ENCODE peak calls at places on chromosomes 13 and 19, in nine cellular contexts. A, P, K, G, D, N, I, B and C are unnamed samples.

GRCh38 chr13:101211261-101211660 is 205.0 kb downstream of the NALCN start:
- DNase-seq in I (no peak), G (no peak), K (peak), A (peak), P (peak), N (no peak), B (no peak), D (no peak), C (no peak)

GRCh38 chr13:75495938-75496337 is 14.0 kb upstream of the TBC1D4 start:
- DNase-seq in N (no peak), K (peak), D (no peak), A (peak), G (peak), I (no peak), P (peak), B (no peak), C (no peak)

GRCh38 chr13:106095919-106096318 is 439.5 kb downstream of the EFNB2 start:
- DNase-seq in G (no peak), D (no peak), A (no peak), I (no peak), K (no peak), B (no peak), N (no peak), P (no peak), C (no peak)

GRCh38 chr13:114032121-114032799 is 58.4 kb upstream of the C13orf46 start:
- DNase-seq in B (no peak), A (peak), I (no peak), N (no peak), K (peak), P (no peak), D (no peak), G (no peak), C (no peak)

GRCh38 chr19:21328402-21328801 is 808 bp downstream of the ZNF708 start:
- DNase-seq in I (no peak), B (no peak), G (no peak), D (no peak), K (no peak), N (no peak), A (peak), P (no peak), C (peak)

GRCh38 chr13:113741101-113741731 is 17.8 kb upstream of the TMEM255B start:
- DNase-seq in B (no peak), I (no peak), P (no peak), K (peak), D (no peak), A (no peak), N (no peak), G (no peak), C (no peak)

GRCh38 chr19:16369664-16370576 is 45.3 kb downstream of the KLF2 start:
- DNase-seq in G (no peak), N (no peak), K (no peak), D (peak), A (no peak), I (no peak), B (no peak), P (no peak), C (no peak)

GRCh38 chr13:112819816-112820215 is 130.0 kb downstream of the ATP11A start:
- DNase-seq in N (no peak), I (no peak), A (no peak), B (no peak), P (no peak), K (no peak), G (no peak), D (no peak), C (no peak)

GRCh38 chr19:49690656-49691242 is at the start of gene CPT1C:
- DNase-seq in K (peak), N (no peak), I (peak), P (no peak), A (peak), G (peak), B (peak), D (peak), C (no peak)

GRCh38 chr19:41774515-41774980 is 19.2 kb downstream of the CEACAM6 start:
- DNase-seq in K (no peak), N (no peak), G (no peak), B (no peak), D (no peak), I (no peak), P (no peak), A (no peak), C (no peak)

GRCh38 chr19:17530586-17530985 is 19.1 kb downstream of the PGLS start:
- DNase-seq in I (no peak), B (no peak), K (no peak), G (no peak), N (no peak), A (peak), P (no peak), D (no peak), C (no peak)

GRCh38 chr13:30744056-30744684 is 8.8 kb downstream of the ALOX5AP start:
- DNase-seq in N (peak), D (peak), I (no peak), P (no peak), B (no peak), A (peak), K (peak), G (no peak), C (peak)

GRCh38 chr13:20940083-20940482 is 37.5 kb upstream of the XPO4 start:
- DNase-seq in K (no peak), I (no peak), G (peak), A (peak), B (no peak), P (peak), N (no peak), D (no peak), C (no peak)

GRCh38 chr13:94711561-94712286 is 621 bp downstream of the SOX21 start:
- DNase-seq in K (peak), B (no peak), G (no peak), N (no peak), P (no peak), D (peak), I (no peak), A (peak), C (no peak)

GRCh38 chr13:91017031-91017668 is 330.3 kb upstream of the MIR17HG start:
- DNase-seq in A (peak), K (peak), I (no peak), G (no peak), N (peak), P (no peak), B (peak), D (peak), C (peak)

GRCh38 chr19:41928754-41929535 is 696 bp upstream of the ERFL start:
- DNase-seq in I (no peak), A (no peak), P (no peak), K (no peak), B (no peak), N (no peak), D (no peak), G (no peak), C (peak)

GRCh38 chr13:41603917-41604316 is 146.6 kb downstream of the RGCC start:
- DNase-seq in G (no peak), D (no peak), K (peak), N (no peak), P (no peak), A (peak), I (no peak), B (peak), C (no peak)

GRCh38 chr13:47085346-47085745 is 188.5 kb upstream of the HTR2A start:
- DNase-seq in P (peak), I (no peak), G (no peak), N (no peak), K (no peak), A (no peak), B (no peak), D (no peak), C (no peak)

GRCh38 chr19:2970201-2970838 is 7.0 kb upstream of the TLE6 start:
- DNase-seq in A (peak), D (no peak), B (no peak), N (no peak), P (no peak), G (no peak), I (no peak), K (no peak), C (no peak)

GRCh38 chr13:23432589-23432988 is 913 bp downstream of the SACS start:
- DNase-seq in B (no peak), D (no peak), K (peak), P (no peak), N (no peak), G (no peak), A (no peak), I (no peak), C (no peak)

GRCh38 chr19:33365676-33366075 is 7.8 kb upstream of the CEBPG start:
- DNase-seq in I (no peak), D (no peak), A (no peak), P (no peak), K (no peak), N (no peak), G (no peak), B (no peak), C (no peak)

GRCh38 chr19:46081928-46082727 is 41.3 kb upstream of the IGFL4 start:
- DNase-seq in D (no peak), A (peak), G (no peak), N (no peak), P (no peak), K (peak), B (no peak), I (peak), C (peak)

GRCh38 chr13:89458456-89458855 is 1787.3 kb downstream of the SLITRK5 start:
- DNase-seq in A (peak), G (no peak), D (no peak), P (no peak), B (no peak), I (no peak), K (no peak), N (no peak), C (no peak)

GRCh38 chr19:17944301-17944700 is 11.5 kb downstream of the CCDC124 start:
- DNase-seq in I (no peak), K (peak), P (peak), B (no peak), A (peak), D (no peak), N (no peak), G (peak), C (no peak)

GRCh38 chr13:22770891-22771290 is 409.9 kb upstream of the SGCG start:
- DNase-seq in D (no peak), G (no peak), I (no peak), P (no peak), B (no peak), K (no peak), A (no peak), N (no peak), C (no peak)

GRCh38 chr13:80873589-80873988 is 532.7 kb upstream of the SPRY2 start:
- DNase-seq in I (no peak), A (peak), G (no peak), D (no peak), B (no peak), K (no peak), P (no peak), N (no peak), C (peak)

GRCh38 chr19:10612515-10613119 is 12.7 kb upstream of the SLC44A2 start:
- DNase-seq in B (peak), D (peak), I (peak), G (no peak), A (no peak), P (no peak), N (no peak), K (no peak), C (no peak)

GRCh38 chr13:35954207-35954560 is 177.0 kb downstream of the DCLK1 start:
- DNase-seq in K (no peak), D (no peak), B (no peak), A (no peak), G (no peak), N (no peak), I (no peak), P (no peak), C (no peak)

GRCh38 chr13:72565893-72566292 is 161.5 kb downstream of the MZT1 start:
- DNase-seq in A (peak), K (peak), N (no peak), D (no peak), G (no peak), B (no peak), I (no peak), P (no peak), C (peak)

GRCh38 chr13:37481005-37481857 is 117.3 kb downstream of the POSTN start:
- DNase-seq in N (no peak), A (peak), B (no peak), I (no peak), D (no peak), P (no peak), K (peak), G (no peak), C (no peak)

GRCh38 chr19:14354445-14354844 is 26.8 kb upstream of the ADGRE5 start:
- DNase-seq in I (no peak), G (no peak), B (no peak), N (no peak), P (no peak), A (no peak), D (no peak), K (no peak), C (no peak)

GRCh38 chr13:75372517-75372916 is 109.5 kb downstream of the TBC1D4 start:
- DNase-seq in I (peak), K (peak), G (no peak), N (no peak), P (no peak), D (no peak), A (peak), B (no peak), C (peak)

GRCh38 chr13:49308104-49308875 is 60.6 kb downstream of the CDADC1 start:
- DNase-seq in B (peak), N (no peak), A (peak), P (no peak), D (peak), I (peak), K (peak), G (peak), C (no peak)

GRCh38 chr19:50835103-50835784 is 1.9 kb upstream of the KLK15 start:
- DNase-seq in P (no peak), B (no peak), I (no peak), A (peak), N (no peak), G (no peak), D (no peak), K (no peak), C (no peak)

GRCh38 chr19:15402411-15403150 is 16.2 kb downstream of the AKAP8L start:
- DNase-seq in N (no peak), A (no peak), B (no peak), I (no peak), G (no peak), D (no peak), K (no peak), P (no peak), C (no peak)

DNA sequence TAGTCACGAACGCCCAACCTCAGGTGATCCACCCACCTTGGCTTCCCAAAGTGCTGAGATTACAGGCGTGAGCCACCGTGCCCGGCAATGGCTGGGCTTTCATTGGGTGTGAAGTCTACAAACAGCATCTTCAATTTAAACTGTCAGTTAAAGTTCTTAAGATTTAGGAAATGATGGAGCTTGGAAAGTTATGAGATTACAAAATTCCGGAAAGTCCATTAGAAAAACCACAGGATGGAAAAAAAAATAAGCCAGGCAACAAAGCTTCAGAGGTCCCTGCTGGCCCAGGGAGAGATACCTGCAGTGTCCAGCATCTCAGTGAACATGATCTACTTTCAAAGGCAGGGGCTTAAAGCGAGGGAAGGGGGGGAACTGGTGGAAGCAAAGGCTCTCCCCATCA is 4.6 kb upstream of the ZNF587B start:
- DNase-seq in N (no peak), K (no peak), P (no peak), B (no peak), D (no peak), I (no peak), G (no peak), A (peak), C (no peak)
- TF ChIP-seq CTCF in N (no peak), K (no peak), P (no peak), B (no peak), D (no peak), I (no peak), G (no peak), A (no peak), C (no peak)

DNA sequence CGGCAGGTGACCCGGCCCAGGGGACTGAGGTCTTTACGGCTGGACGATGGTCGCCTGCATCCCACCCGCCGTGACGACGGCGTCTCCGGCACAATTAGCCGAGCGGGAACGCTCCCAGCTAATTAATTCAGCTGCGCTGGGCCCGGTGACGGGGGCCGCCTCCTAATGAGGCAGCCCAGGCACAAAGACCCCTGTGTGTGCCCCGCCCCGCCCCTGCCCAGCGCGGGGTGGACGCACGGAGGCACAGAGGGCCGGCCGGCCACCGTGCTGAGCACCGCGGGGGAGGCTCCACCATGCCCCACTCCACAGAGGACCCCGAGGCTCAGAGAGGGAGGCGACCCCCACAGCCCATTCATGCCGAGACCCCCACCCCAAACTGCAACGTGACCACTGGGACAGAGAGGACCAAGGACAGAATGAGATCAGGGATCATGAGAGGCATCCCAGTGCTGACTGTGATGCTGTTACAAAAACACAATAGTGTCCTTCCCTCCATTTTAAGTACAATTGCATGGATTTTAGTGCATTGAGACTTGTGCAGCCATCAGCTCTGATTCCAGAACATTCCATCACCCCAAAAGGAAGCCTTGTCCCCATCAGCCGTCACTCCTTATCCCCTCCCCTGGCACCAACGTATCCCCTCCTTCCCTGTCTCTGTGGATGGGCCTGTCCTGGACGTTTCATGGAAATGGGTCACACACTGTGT is 17.0 kb downstream of the EFNA2 start:
- DNase-seq in I (no peak), K (no peak), N (no peak), P (no peak), G (no peak), A (no peak), B (no peak), D (no peak), C (no peak)
- TF ChIP-seq CTCF in I (no peak), K (no peak), N (no peak), P (no peak), G (no peak), A (no peak), B (no peak), D (no peak), C (no peak)

GRCh38 chr13:110523838-110524237 is 37.7 kb downstream of the RAB20 start:
- DNase-seq in N (no peak), P (no peak), B (no peak), I (no peak), D (no peak), G (no peak), K (no peak), A (no peak), C (no peak)

GRCh38 chr13:110524484-110525254 is 36.9 kb downstream of the RAB20 start:
- DNase-seq in I (no peak), N (no peak), D (peak), G (no peak), P (no peak), A (no peak), K (no peak), B (peak), C (no peak)

GRCh38 chr13:110528371-110528770 is 33.2 kb downstream of the RAB20 start:
- DNase-seq in N (no peak), G (no peak), P (peak), I (peak), B (no peak), K (no peak), D (no peak), A (peak), C (no peak)

GRCh38 chr13:110523180-110523579 is 38.3 kb downstream of the RAB20 start:
- DNase-seq in I (no peak), N (no peak), B (no peak), A (no peak), K (no peak), G (no peak), D (no peak), P (no peak), C (no peak)

DNA sequence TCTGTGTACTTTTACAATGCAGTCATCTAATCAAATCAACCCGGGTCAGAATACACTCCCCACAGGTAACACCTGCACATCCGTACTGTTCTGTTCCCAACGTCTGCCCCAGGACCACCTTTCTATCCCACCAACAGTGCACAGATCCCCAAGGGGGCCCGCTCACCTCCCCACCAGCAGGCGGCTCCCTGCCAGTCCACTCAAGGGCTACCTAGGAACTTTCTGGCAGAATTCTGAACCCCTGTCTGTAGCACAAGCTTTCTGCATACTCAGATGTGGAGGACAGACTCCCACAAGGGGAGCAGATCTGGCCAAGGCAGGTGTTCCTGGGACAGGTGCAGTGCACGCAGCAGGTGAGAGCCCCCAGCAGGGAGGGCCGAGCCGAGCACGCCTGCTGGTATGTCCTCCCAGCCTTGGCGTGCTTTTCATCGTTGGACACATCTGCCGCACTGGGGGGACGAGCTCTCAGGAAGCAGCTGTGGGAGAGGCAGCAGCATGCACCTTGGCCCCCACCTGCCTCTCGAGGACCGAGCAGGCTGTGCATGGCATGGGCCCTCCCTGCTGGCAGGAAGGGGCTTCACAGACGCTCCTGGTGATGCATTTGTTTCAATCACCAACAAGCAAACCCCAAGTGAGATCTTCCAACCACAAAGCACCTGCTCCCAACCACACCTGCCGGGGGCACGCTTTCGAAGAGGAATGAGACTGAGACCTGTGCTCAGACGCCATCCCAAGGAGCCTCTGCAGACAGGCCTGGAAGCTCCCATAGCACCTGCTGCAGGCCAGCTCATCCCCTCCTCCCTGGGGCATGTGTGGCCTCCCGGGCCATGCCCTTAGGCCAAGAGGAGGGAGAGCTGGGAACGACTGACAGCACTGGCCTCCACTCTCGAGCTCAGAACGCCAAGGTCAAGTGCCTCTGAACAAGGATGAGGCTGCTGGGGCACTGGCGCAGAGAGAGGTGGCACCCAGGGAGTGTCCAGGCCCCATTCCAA is 35.9 kb downstream of the RAB20 start:
- DNase-seq in K (no peak), A (no peak), N (peak), G (no peak), B (no peak), D (peak), P (no peak), I (no peak), C (peak)
- TF ChIP-seq CTCF in K (no peak), A (no peak), N (peak), G (no peak), B (no peak), D (no peak), P (no peak), I (no peak), C (peak)

GRCh38 chr13:51222510-51223283 is 499 bp downstream of the FAM124A start:
- DNase-seq in G (no peak), I (peak), D (no peak), N (peak), K (no peak), P (no peak), A (no peak), B (no peak), C (no peak)
- TF ChIP-seq CTCF in G (peak), I (no peak), D (no peak), N (no peak), K (peak), P (no peak), A (peak), B (no peak), C (no peak)